ENCODE peak calls at places on chromosome 1, in ten cellular contexts. U, A, B, Y, E, P, D, I, Z and O are unnamed samples.

GRCh38 chr1:3245768-3246167 is 176.8 kb downstream of the PRDM16 start:
- DNase-seq in U (no peak), A (no peak), B (no peak), Y (no peak), E (no peak), P (no peak), D (no peak), I (no peak), Z (no peak), O (no peak)

GRCh38 chr1:53154859-53155438 is 12.5 kb upstream of the SLC1A7 start:
- DNase-seq in U (no peak), A (no peak), B (no peak), Y (no peak), E (no peak), P (no peak), D (no peak), I (no peak), Z (no peak), O (no peak)

GRCh38 chr1:227787513-227788278 is 27.8 kb upstream of the PRSS38 start:
- DNase-seq in U (peak; percentile 96), A (peak; percentile 94), B (peak; percentile 78), Y (peak; percentile 97), E (peak; percentile 93), P (peak; percentile 92), D (peak; percentile 100), I (peak; percentile 92), Z (peak; percentile 95), O (peak; percentile 92)

GRCh38 chr1:61135286-61135685 is 52.9 kb downstream of the NFIA start:
- DNase-seq in U (no peak), A (no peak), B (no peak), Y (no peak), E (no peak), P (no peak), D (no peak), I (no peak), Z (no peak), O (no peak)

GRCh38 chr1:18953656-18954259 is 2.7 kb downstream of the IFFO2 start:
- DNase-seq in U (no peak), A (no peak), B (no peak), Y (no peak), E (no peak), P (no peak), D (no peak), I (no peak), Z (no peak), O (no peak)

GRCh38 chr1:228079013-228079412 is 3.5 kb upstream of the ARF1 start:
- DNase-seq in U (no peak), A (no peak), B (no peak), Y (no peak), E (no peak), P (no peak), D (peak; percentile 27), I (no peak), Z (no peak), O (no peak)

GRCh38 chr1:88730995-88731394 is 46.9 kb downstream of the PKN2 start:
- DNase-seq in U (no peak), A (no peak), B (no peak), Y (no peak), E (no peak), P (no peak), D (no peak), I (no peak), Z (no peak), O (no peak)

GRCh38 chr1:155277896-155278688 is 829 bp downstream of the HCN3 start:
- DNase-seq in U (peak; percentile 59), A (peak; percentile 67), B (peak; percentile 31), Y (peak; percentile 55), E (peak; percentile 15), P (peak; percentile 53), D (peak; percentile 100), I (peak; percentile 33), Z (peak; percentile 64), O (peak; percentile 12)

GRCh38 chr1:94590203-94591137 is 48.9 kb upstream of the F3 start:
- DNase-seq in U (no peak), A (peak; percentile 61), B (peak; percentile 38), Y (no peak), E (peak; percentile 43), P (peak; percentile 38), D (no peak), I (no peak), Z (no peak), O (no peak)

GRCh38 chr1:88979054-88979748 is 13.2 kb downstream of the KYAT3 start:
- DNase-seq in U (no peak), A (no peak), B (peak; percentile 53), Y (no peak), E (peak; percentile 53), P (no peak), D (no peak), I (no peak), Z (no peak), O (peak; percentile 37)

GRCh38 chr1:8435569-8436071 is 117.7 kb downstream of the SLC45A1 start:
- DNase-seq in U (no peak), A (no peak), B (no peak), Y (no peak), E (no peak), P (no peak), D (no peak), I (no peak), Z (no peak), O (no peak)

GRCh38 chr1:32997381-32997891 is 32.8 kb upstream of the RNF19B start:
- DNase-seq in U (no peak), A (no peak), B (peak; percentile 88), Y (no peak), E (peak; percentile 93), P (no peak), D (no peak), I (peak; percentile 84), Z (no peak), O (peak; percentile 93)

GRCh38 chr1:173411835-173412742 is 65.0 kb upstream of the PRDX6 start:
- DNase-seq in U (no peak), A (peak; percentile 70), B (peak; percentile 84), Y (no peak), E (peak; percentile 89), P (no peak), D (no peak), I (no peak), Z (no peak), O (peak; percentile 70)

GRCh38 chr1:248686815-248687214 is 15.8 kb downstream of the OR14I1 start:
- DNase-seq in U (no peak), A (no peak), B (no peak), Y (peak; percentile 21), E (no peak), P (no peak), D (no peak), I (no peak), Z (no peak), O (no peak)

DNA sequence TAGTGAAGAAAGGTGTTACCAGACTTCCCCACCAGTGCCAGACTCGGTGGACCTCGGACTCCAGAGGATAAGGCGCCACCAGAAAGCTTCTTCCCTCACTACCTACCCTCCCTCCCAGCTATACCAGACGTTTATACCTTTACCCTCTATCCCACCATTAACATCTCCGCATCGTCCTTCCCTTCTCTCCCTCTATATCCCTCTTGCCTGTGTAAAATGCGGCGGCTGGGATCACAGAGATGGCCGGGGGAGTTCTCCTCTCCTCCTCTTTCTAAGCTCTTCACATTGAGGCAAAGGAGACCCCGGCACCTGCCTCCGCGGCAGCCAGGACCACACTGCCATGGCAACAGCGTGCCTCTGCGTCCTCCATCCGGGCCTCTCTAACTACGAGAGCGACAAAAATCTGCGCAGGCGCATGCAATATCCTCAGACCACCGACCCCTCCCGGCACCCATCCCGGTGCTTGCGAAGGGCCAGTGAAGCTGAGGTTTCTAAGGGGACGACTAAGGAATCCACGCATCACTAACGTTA is at the start of gene CCDC181:
- DNase-seq in U (peak; percentile 56), A (peak; percentile 35), B (peak; percentile 75), Y (peak; percentile 44), E (peak; percentile 33), P (peak; percentile 27), D (peak; percentile 96), I (peak; percentile 73), Z (peak; percentile 62), O (peak; percentile 42)
- H3K4me3 ChIP-seq in U (peak within 1 kb of the TSS; percentile 42), A (peak within 1 kb of the TSS; percentile 57), B (peak within 1 kb of the TSS; percentile 58), Y (peak within 1 kb of the TSS; percentile 12), E (peak within 1 kb of the TSS; percentile 65), P (peak within 1 kb of the TSS; percentile 51), D (peak within 1 kb of the TSS; percentile 85), I (peak within 1 kb of the TSS; percentile 72), Z (peak within 1 kb of the TSS; percentile 60), O (peak within 1 kb of the TSS; percentile 68)

DNA sequence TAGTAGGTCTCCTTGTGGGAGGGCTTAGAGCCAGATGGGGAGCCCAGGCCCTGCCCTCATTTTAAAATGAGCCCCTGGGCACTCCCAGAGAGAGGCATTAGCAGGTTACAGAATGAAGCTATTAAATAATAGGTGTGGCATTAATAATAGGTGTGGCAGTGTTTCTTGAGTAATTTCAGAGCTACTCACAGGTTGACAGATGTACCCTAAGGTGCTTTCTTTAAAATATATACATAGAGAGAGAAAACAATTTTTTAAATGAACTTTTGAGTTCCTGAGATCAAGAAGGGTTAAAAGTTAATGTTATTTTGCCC is 1.2 kb downstream of the EEIG2 start:
- DNase-seq in U (no peak), A (no peak), B (no peak), Y (no peak), E (no peak), P (no peak), D (no peak), I (no peak), Z (no peak), O (no peak)
- TF ChIP-seq CTCF in U (no peak), A (no peak), B (no peak), Y (no peak), E (no peak), P (no peak), D (no peak), I (no peak), Z (no peak), O (peak; percentile 28)

GRCh38 chr1:31529999-31530705 is 46.2 kb upstream of the TINAGL1 start:
- DNase-seq in U (no peak), A (no peak), B (no peak), Y (no peak), E (peak; percentile 34), P (no peak), D (no peak), I (no peak), Z (no peak), O (no peak)
- H3K4me3 ChIP-seq in U (no peak overlapping the region), A (no peak overlapping the region), B (no peak overlapping the region), Y (no peak overlapping the region), E (no peak overlapping the region), P (no peak overlapping the region), D (peak overlapping the region; percentile 21), I (no peak overlapping the region), Z (no peak overlapping the region), O (no peak overlapping the region)

DNA sequence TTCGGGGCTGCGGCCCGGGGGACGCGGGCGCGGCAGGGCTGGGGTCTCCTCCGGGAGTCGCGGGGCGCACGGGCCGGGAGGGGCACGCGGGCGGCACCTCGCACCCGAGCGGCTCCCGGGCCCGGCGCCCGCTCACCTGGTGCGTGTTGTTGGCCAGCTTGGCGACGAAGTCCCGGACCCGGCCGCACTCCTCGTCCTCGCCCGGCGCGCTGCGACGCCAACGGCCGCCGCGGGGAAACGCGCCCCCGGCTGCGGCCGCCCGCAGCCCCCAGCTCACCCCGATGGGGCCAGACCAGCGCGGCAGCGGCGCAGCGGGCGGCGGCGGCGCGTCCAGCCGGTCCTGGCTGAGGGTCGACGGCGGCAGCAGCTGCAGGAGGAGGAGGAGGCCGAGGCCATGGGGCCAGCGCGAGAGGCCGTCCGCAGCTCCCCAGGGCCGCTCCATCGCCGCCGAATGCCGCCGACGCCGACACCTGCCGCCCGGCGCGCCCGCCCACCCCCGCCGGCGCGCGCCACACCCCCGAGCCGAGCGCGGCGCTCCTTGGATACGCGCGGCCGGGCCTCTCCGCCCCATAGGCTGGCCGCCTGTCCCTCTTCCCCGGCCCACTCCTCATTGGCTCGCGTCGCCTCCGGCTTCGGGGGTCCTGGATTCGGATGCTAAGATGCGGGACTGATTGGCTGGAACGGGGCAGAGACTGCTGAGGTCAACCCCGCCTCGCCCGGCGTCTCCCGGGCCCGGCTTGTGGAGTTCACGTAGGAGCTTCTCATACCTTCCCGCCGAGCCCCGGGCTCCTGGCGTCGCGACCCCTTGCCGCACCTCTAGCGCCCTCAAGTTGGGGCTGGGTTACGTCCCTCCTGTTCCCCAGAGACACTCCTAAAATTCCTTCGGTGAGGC is at the start of gene SORT1:
- DNase-seq in U (peak; percentile 77), A (peak; percentile 78), B (peak; percentile 90), Y (peak; percentile 79), E (peak; percentile 83), P (peak; percentile 83), D (peak; percentile 99), I (peak; percentile 91), Z (peak; percentile 91), O (peak; percentile 52)
- TF ChIP-seq CTCF in U (no peak), A (peak; percentile 29), B (no peak), Y (no peak), E (no peak), P (no peak), D (peak; percentile 41), I (no peak), Z (no peak), O (no peak)